ENCODE peak calls at places on chromosomes 4 and X, in six cellular contexts. One of them, this sample, is unnamed.

GRCh38 chrX:97306771-97307470 is 423.2 kb downstream of the RPA4 start:
- DNase-seq in amniotic stem cell: no peak
- DNase-seq in fibroblast of mammary gland: no peak
- DNase-seq in dermis blood vessel endothelial cell: no peak
- DNase-seq in GM12892: no peak
- DNase-seq in mucosa of descending colon: no peak
- DNase-seq in this sample: no peak

GRCh38 chr4:8010618-8011017 is 71.0 kb upstream of the AFAP1 start:
- DNase-seq in amniotic stem cell: no peak
- DNase-seq in fibroblast of mammary gland: no peak
- DNase-seq in dermis blood vessel endothelial cell: peak
- DNase-seq in GM12892: no peak
- DNase-seq in mucosa of descending colon: peak
- DNase-seq in this sample: peak

GRCh38 chrX:7950865-7951264 is 23.7 kb upstream of the PNPLA4 start:
- DNase-seq in amniotic stem cell: no peak
- DNase-seq in fibroblast of mammary gland: no peak
- DNase-seq in dermis blood vessel endothelial cell: no peak
- DNase-seq in GM12892: no peak
- DNase-seq in mucosa of descending colon: no peak
- DNase-seq in this sample: no peak

GRCh38 chr4:8032381-8032780 is 92.7 kb upstream of the AFAP1 start:
- DNase-seq in amniotic stem cell: no peak
- DNase-seq in fibroblast of mammary gland: no peak
- DNase-seq in dermis blood vessel endothelial cell: no peak
- DNase-seq in GM12892: no peak
- DNase-seq in mucosa of descending colon: no peak
- DNase-seq in this sample: no peak

GRCh38 chrX:69152398-69152797 is 12.9 kb downstream of the PJA1 start:
- DNase-seq in amniotic stem cell: no peak
- DNase-seq in fibroblast of mammary gland: no peak
- DNase-seq in dermis blood vessel endothelial cell: peak
- DNase-seq in GM12892: no peak
- DNase-seq in mucosa of descending colon: no peak
- DNase-seq in this sample: no peak

GRCh38 chr4:158856852-158857251 is 88.0 kb downstream of the FNIP2 start:
- DNase-seq in amniotic stem cell: no peak
- DNase-seq in fibroblast of mammary gland: peak
- DNase-seq in dermis blood vessel endothelial cell: peak
- DNase-seq in GM12892: no peak
- DNase-seq in mucosa of descending colon: no peak
- DNase-seq in this sample: peak

GRCh38 chr4:135408109-135408508 is 1206.5 kb upstream of the PABPC4L start:
- DNase-seq in amniotic stem cell: no peak
- DNase-seq in fibroblast of mammary gland: no peak
- DNase-seq in dermis blood vessel endothelial cell: no peak
- DNase-seq in GM12892: no peak
- DNase-seq in mucosa of descending colon: no peak
- DNase-seq in this sample: no peak

GRCh38 chr4:15836362-15836761 is 58.2 kb downstream of the CD38 start:
- DNase-seq in amniotic stem cell: no peak
- DNase-seq in fibroblast of mammary gland: peak
- DNase-seq in dermis blood vessel endothelial cell: no peak
- DNase-seq in GM12892: no peak
- DNase-seq in mucosa of descending colon: no peak
- DNase-seq in this sample: no peak

GRCh38 chrX:7170903-7171302 is 22.9 kb upstream of the PUDP start:
- DNase-seq in amniotic stem cell: no peak
- DNase-seq in fibroblast of mammary gland: peak
- DNase-seq in dermis blood vessel endothelial cell: peak
- DNase-seq in GM12892: no peak
- DNase-seq in mucosa of descending colon: no peak
- DNase-seq in this sample: no peak

GRCh38 chr4:39036172-39036571 is 4.0 kb upstream of the TMEM156 start:
- DNase-seq in amniotic stem cell: no peak
- DNase-seq in fibroblast of mammary gland: peak
- DNase-seq in dermis blood vessel endothelial cell: peak
- DNase-seq in GM12892: no peak
- DNase-seq in mucosa of descending colon: no peak
- DNase-seq in this sample: peak

GRCh38 chr4:25367004-25367621 is 9.9 kb upstream of the ANAPC4 start:
- DNase-seq in amniotic stem cell: peak
- DNase-seq in fibroblast of mammary gland: peak
- DNase-seq in dermis blood vessel endothelial cell: peak
- DNase-seq in GM12892: no peak
- DNase-seq in mucosa of descending colon: no peak
- DNase-seq in this sample: peak

GRCh38 chr4:77156912-77157858 is at the start of gene CCNG2:
- DNase-seq in amniotic stem cell: peak
- DNase-seq in fibroblast of mammary gland: peak
- DNase-seq in dermis blood vessel endothelial cell: peak
- DNase-seq in GM12892: no peak
- DNase-seq in mucosa of descending colon: peak
- DNase-seq in this sample: peak

GRCh38 chrX:115233497-115234219 is at the start of gene LRCH2:
- DNase-seq in amniotic stem cell: no peak
- DNase-seq in fibroblast of mammary gland: peak
- DNase-seq in dermis blood vessel endothelial cell: peak
- DNase-seq in GM12892: no peak
- DNase-seq in mucosa of descending colon: peak
- DNase-seq in this sample: peak

GRCh38 chr4:38815879-38816782 is 11.5 kb upstream of the TLR1 start:
- DNase-seq in amniotic stem cell: no peak
- DNase-seq in fibroblast of mammary gland: peak
- DNase-seq in dermis blood vessel endothelial cell: peak
- DNase-seq in GM12892: no peak
- DNase-seq in mucosa of descending colon: no peak
- DNase-seq in this sample: peak

GRCh38 chr4:40511017-40511614 is 118.5 kb downstream of the RBM47 start:
- DNase-seq in amniotic stem cell: no peak
- DNase-seq in fibroblast of mammary gland: no peak
- DNase-seq in dermis blood vessel endothelial cell: no peak
- DNase-seq in GM12892: no peak
- DNase-seq in mucosa of descending colon: no peak
- DNase-seq in this sample: no peak

GRCh38 chr4:118751634-118752293 is 66.6 kb downstream of the METTL14 start:
- DNase-seq in amniotic stem cell: no peak
- DNase-seq in fibroblast of mammary gland: peak
- DNase-seq in dermis blood vessel endothelial cell: no peak
- DNase-seq in GM12892: no peak
- DNase-seq in mucosa of descending colon: no peak
- DNase-seq in this sample: peak

GRCh38 chr4:117227925-117228324 is 142.5 kb upstream of the TRAM1L1 start:
- DNase-seq in amniotic stem cell: no peak
- DNase-seq in fibroblast of mammary gland: no peak
- DNase-seq in dermis blood vessel endothelial cell: no peak
- DNase-seq in GM12892: no peak
- DNase-seq in mucosa of descending colon: no peak
- DNase-seq in this sample: no peak

GRCh38 chr4:147842573-147842972 is 110.7 kb downstream of the ARHGAP10 start:
- DNase-seq in amniotic stem cell: no peak
- DNase-seq in fibroblast of mammary gland: peak
- DNase-seq in dermis blood vessel endothelial cell: peak
- DNase-seq in GM12892: no peak
- DNase-seq in mucosa of descending colon: no peak
- DNase-seq in this sample: peak

GRCh38 chr4:31107362-31107761 is 387.2 kb downstream of the PCDH7 start:
- DNase-seq in amniotic stem cell: no peak
- DNase-seq in fibroblast of mammary gland: no peak
- DNase-seq in dermis blood vessel endothelial cell: no peak
- DNase-seq in GM12892: no peak
- DNase-seq in mucosa of descending colon: no peak
- DNase-seq in this sample: peak

GRCh38 chr4:52263612-52264011 is 212.5 kb downstream of the SPATA18 start:
- DNase-seq in amniotic stem cell: no peak
- DNase-seq in fibroblast of mammary gland: no peak
- DNase-seq in dermis blood vessel endothelial cell: no peak
- DNase-seq in GM12892: no peak
- DNase-seq in mucosa of descending colon: no peak
- DNase-seq in this sample: no peak

GRCh38 chrX:22740836-22741235 is 258.9 kb upstream of the DDX53 start:
- DNase-seq in amniotic stem cell: no peak
- DNase-seq in fibroblast of mammary gland: no peak
- DNase-seq in dermis blood vessel endothelial cell: peak
- DNase-seq in GM12892: no peak
- DNase-seq in mucosa of descending colon: no peak
- DNase-seq in this sample: no peak

GRCh38 chr4:1794809-1795303 is 1.8 kb downstream of the FGFR3 start:
- DNase-seq in amniotic stem cell: no peak
- DNase-seq in fibroblast of mammary gland: no peak
- DNase-seq in dermis blood vessel endothelial cell: no peak
- DNase-seq in GM12892: no peak
- DNase-seq in mucosa of descending colon: no peak
- DNase-seq in this sample: no peak

GRCh38 chrX:49111846-49112245 is 11.7 kb downstream of the GPKOW start:
- DNase-seq in amniotic stem cell: no peak
- DNase-seq in fibroblast of mammary gland: no peak
- DNase-seq in dermis blood vessel endothelial cell: no peak
- DNase-seq in GM12892: no peak
- DNase-seq in mucosa of descending colon: no peak
- DNase-seq in this sample: no peak

GRCh38 chrX:8868070-8868795 is 67.0 kb upstream of the FAM9A start:
- DNase-seq in amniotic stem cell: no peak
- DNase-seq in fibroblast of mammary gland: peak
- DNase-seq in dermis blood vessel endothelial cell: no peak
- DNase-seq in GM12892: no peak
- DNase-seq in mucosa of descending colon: no peak
- DNase-seq in this sample: peak

GRCh38 chrX:70444326-70445196 is at the start of gene DLG3:
- DNase-seq in amniotic stem cell: no peak
- DNase-seq in fibroblast of mammary gland: peak
- DNase-seq in dermis blood vessel endothelial cell: peak
- DNase-seq in GM12892: no peak
- DNase-seq in mucosa of descending colon: no peak
- DNase-seq in this sample: no peak

GRCh38 chr4:39125600-39125985 is 56.7 kb upstream of the WDR19 start:
- DNase-seq in amniotic stem cell: no peak
- DNase-seq in fibroblast of mammary gland: no peak
- DNase-seq in dermis blood vessel endothelial cell: no peak
- DNase-seq in GM12892: no peak
- DNase-seq in mucosa of descending colon: no peak
- DNase-seq in this sample: no peak

GRCh38 chr4:89298160-89298559 is 9.4 kb downstream of the GPRIN3 start:
- DNase-seq in amniotic stem cell: no peak
- DNase-seq in fibroblast of mammary gland: no peak
- DNase-seq in dermis blood vessel endothelial cell: no peak
- DNase-seq in GM12892: no peak
- DNase-seq in mucosa of descending colon: no peak
- DNase-seq in this sample: no peak

This sample was measured in astrocyte.